ENCODE peak calls at places on chromosomes 5 and 9, in four cellular contexts. One of them, this sample, is unnamed.

GRCh38 chr5:93294996-93295395 is 286.0 kb downstream of the NR2F1-AS1 start:
- DNase-seq in HCT116: no peak
- DNase-seq in C1 segment of cervical spinal cord: no peak
- DNase-seq in GM12878: no peak
- DNase-seq in this sample: no peak

GRCh38 chr9:120610975-120611689 is 31.2 kb upstream of the CDK5RAP2 start:
- DNase-seq in HCT116: no peak
- DNase-seq in GM12878: no peak
- DNase-seq in C1 segment of cervical spinal cord: no peak
- DNase-seq in this sample: no peak

GRCh38 chr5:142012186-142012785 is 541 bp downstream of the GNPDA1 start:
- DNase-seq in C1 segment of cervical spinal cord: peak
- DNase-seq in HCT116: peak
- DNase-seq in GM12878: no peak
- DNase-seq in this sample: peak

GRCh38 chr5:14379739-14380497 is 201.7 kb upstream of the OTULINL start:
- DNase-seq in GM12878: no peak
- DNase-seq in HCT116: no peak
- DNase-seq in C1 segment of cervical spinal cord: no peak
- DNase-seq in this sample: no peak

GRCh38 chr5:161535762-161536161 is 10.8 kb downstream of the GABRB2 start:
- DNase-seq in C1 segment of cervical spinal cord: no peak
- DNase-seq in HCT116: no peak
- DNase-seq in GM12878: no peak
- DNase-seq in this sample: no peak

GRCh38 chr9:93660647-93661046 is 84.3 kb downstream of the PHF2 start:
- DNase-seq in GM12878: no peak
- DNase-seq in HCT116: no peak
- DNase-seq in C1 segment of cervical spinal cord: no peak
- DNase-seq in this sample: no peak

GRCh38 chr5:42720242-42720641 is 36.4 kb upstream of the CCDC152 start:
- DNase-seq in GM12878: no peak
- DNase-seq in HCT116: no peak
- DNase-seq in C1 segment of cervical spinal cord: no peak
- DNase-seq in this sample: no peak

GRCh38 chr5:31023105-31023504 is 170.4 kb upstream of the CDH6 start:
- DNase-seq in GM12878: no peak
- DNase-seq in C1 segment of cervical spinal cord: no peak
- DNase-seq in HCT116: no peak
- DNase-seq in this sample: no peak

GRCh38 chr5:14635656-14636055 is 28.9 kb upstream of the OTULIN start:
- DNase-seq in GM12878: no peak
- DNase-seq in HCT116: no peak
- DNase-seq in C1 segment of cervical spinal cord: no peak
- DNase-seq in this sample: no peak

GRCh38 chr5:123178693-123179092 is 89.7 kb downstream of the PRDM6 start:
- DNase-seq in GM12878: no peak
- DNase-seq in C1 segment of cervical spinal cord: no peak
- DNase-seq in HCT116: no peak
- DNase-seq in this sample: no peak

GRCh38 chr9:134378901-134379338 is 52.7 kb downstream of the RXRA start:
- DNase-seq in HCT116: peak
- DNase-seq in GM12878: no peak
- DNase-seq in C1 segment of cervical spinal cord: no peak
- DNase-seq in this sample: no peak

GRCh38 chr5:141692533-141692888 is 10.5 kb upstream of the ARAP3 start:
- DNase-seq in HCT116: no peak
- DNase-seq in GM12878: no peak
- DNase-seq in C1 segment of cervical spinal cord: no peak
- DNase-seq in this sample: no peak

GRCh38 chr5:88172847-88173758 is 95.5 kb downstream of the TMEM161B start:
- DNase-seq in C1 segment of cervical spinal cord: no peak
- DNase-seq in GM12878: no peak
- DNase-seq in HCT116: no peak
- DNase-seq in this sample: no peak

GRCh38 chr9:91328186-91328585 is 33.5 kb downstream of the AUH start:
- DNase-seq in HCT116: no peak
- DNase-seq in GM12878: no peak
- DNase-seq in C1 segment of cervical spinal cord: no peak
- DNase-seq in this sample: no peak

GRCh38 chr9:136079916-136080246 is 15.2 kb downstream of the NACC2 start:
- DNase-seq in GM12878: no peak
- DNase-seq in C1 segment of cervical spinal cord: no peak
- DNase-seq in HCT116: no peak
- DNase-seq in this sample: no peak

GRCh38 chr9:127741831-127742434 is 6.8 kb upstream of the TOR2A start:
- DNase-seq in GM12878: no peak
- DNase-seq in HCT116: peak
- DNase-seq in C1 segment of cervical spinal cord: peak
- DNase-seq in this sample: peak

GRCh38 chr5:146199216-146199815 is 4.1 kb upstream of the RBM27 start:
- DNase-seq in GM12878: no peak
- DNase-seq in HCT116: no peak
- DNase-seq in C1 segment of cervical spinal cord: no peak
- DNase-seq in this sample: no peak

GRCh38 chr9:133496901-133497411 is 18.1 kb upstream of the SLC2A6 start:
- DNase-seq in C1 segment of cervical spinal cord: no peak
- DNase-seq in HCT116: no peak
- DNase-seq in GM12878: no peak
- DNase-seq in this sample: no peak

GRCh38 chr9:18149457-18150011 is 324.4 kb upstream of the ADAMTSL1 start:
- DNase-seq in HCT116: no peak
- DNase-seq in GM12878: no peak
- DNase-seq in C1 segment of cervical spinal cord: no peak
- DNase-seq in this sample: no peak

GRCh38 chr9:78363221-78363620 is 66.3 kb downstream of the PSAT1 start:
- DNase-seq in C1 segment of cervical spinal cord: no peak
- DNase-seq in HCT116: no peak
- DNase-seq in GM12878: no peak
- DNase-seq in this sample: no peak

GRCh38 chr9:98208635-98209034 is 16.2 kb upstream of the CORO2A start:
- DNase-seq in C1 segment of cervical spinal cord: no peak
- DNase-seq in GM12878: no peak
- DNase-seq in HCT116: no peak
- DNase-seq in this sample: no peak

GRCh38 chr5:42767491-42768105 is 11.0 kb downstream of the CCDC152 start:
- DNase-seq in HCT116: no peak
- DNase-seq in GM12878: no peak
- DNase-seq in C1 segment of cervical spinal cord: no peak
- DNase-seq in this sample: no peak

GRCh38 chr5:136332213-136332612 is 33.1 kb downstream of the TRPC7 start:
- DNase-seq in GM12878: no peak
- DNase-seq in HCT116: no peak
- DNase-seq in C1 segment of cervical spinal cord: no peak
- DNase-seq in this sample: no peak

GRCh38 chr9:105187781-105188180 is 56.7 kb upstream of the SLC44A1 start:
- DNase-seq in C1 segment of cervical spinal cord: no peak
- DNase-seq in HCT116: no peak
- DNase-seq in GM12878: no peak
- DNase-seq in this sample: no peak

GRCh38 chr5:61582421-61582820 is 250.4 kb downstream of the ZSWIM6 start:
- DNase-seq in HCT116: no peak
- DNase-seq in C1 segment of cervical spinal cord: no peak
- DNase-seq in GM12878: no peak
- DNase-seq in this sample: no peak

GRCh38 chr9:117825609-117826347 is 121.6 kb downstream of the TLR4 start:
- DNase-seq in C1 segment of cervical spinal cord: no peak
- DNase-seq in GM12878: peak
- DNase-seq in HCT116: no peak
- DNase-seq in this sample: peak

GRCh38 chr5:150214289-150214688 is 24.4 kb downstream of the SLC6A7 start:
- DNase-seq in HCT116: no peak
- DNase-seq in GM12878: no peak
- DNase-seq in C1 segment of cervical spinal cord: no peak
- DNase-seq in this sample: no peak

GRCh38 chr5:134043793-134044525 is 39.2 kb upstream of the VDAC1 start:
- DNase-seq in GM12878: no peak
- DNase-seq in C1 segment of cervical spinal cord: no peak
- DNase-seq in HCT116: no peak
- DNase-seq in this sample: no peak

GRCh38 chr5:72940082-72940481 is 15.8 kb upstream of the FCHO2 start:
- DNase-seq in HCT116: no peak
- DNase-seq in C1 segment of cervical spinal cord: no peak
- DNase-seq in GM12878: no peak
- DNase-seq in this sample: no peak

GRCh38 chr9:101229606-101230005 is 155.2 kb downstream of the BAAT start:
- DNase-seq in C1 segment of cervical spinal cord: no peak
- DNase-seq in HCT116: no peak
- DNase-seq in GM12878: no peak
- DNase-seq in this sample: no peak

GRCh38 chr5:83025690-83026472 is 51.3 kb downstream of the TMEM167A start:
- DNase-seq in HCT116: peak
- DNase-seq in C1 segment of cervical spinal cord: no peak
- DNase-seq in GM12878: no peak
- DNase-seq in this sample: no peak

GRCh38 chr9:24899463-24899862 is 353.8 kb upstream of the IZUMO3 start:
- DNase-seq in GM12878: no peak
- DNase-seq in HCT116: no peak
- DNase-seq in C1 segment of cervical spinal cord: no peak
- DNase-seq in this sample: no peak

GRCh38 chr9:134333234-134333873 is 7.1 kb downstream of the RXRA start:
- DNase-seq in C1 segment of cervical spinal cord: no peak
- DNase-seq in GM12878: no peak
- DNase-seq in HCT116: no peak
- DNase-seq in this sample: no peak

GRCh38 chr5:97142521-97143254 is at the start of gene LIX1:
- DNase-seq in HCT116: no peak
- DNase-seq in C1 segment of cervical spinal cord: peak
- DNase-seq in GM12878: no peak
- DNase-seq in this sample: no peak

GRCh38 chr9:3760031-3760430 is 234.2 kb upstream of the RFX3 start:
- DNase-seq in C1 segment of cervical spinal cord: no peak
- DNase-seq in GM12878: no peak
- DNase-seq in HCT116: no peak
- DNase-seq in this sample: no peak

This sample was measured in Peyer's patch.